ENCODE peak calls at places on chromosomes 6 and 20, in ten cellular contexts. L is T47D; T is substantia nigra; X is AG04449; G is RPMI7951; M is left kidney; H is GM12865; A is CD8-positive, alpha-beta T cell; C is left ventricle myocardium superior; E is A172. K is an unnamed sample.
A peak's percentile ranks its signal among the peaks of the same experiment; 100 is the strongest.

GRCh38 chr20:8254911-8255582 is 123.0 kb downstream of the PLCB1 start:
- DNase-seq in T (no peak), M (no peak), G (no peak), L (no peak), X (no peak), E (no peak), A (no peak), H (no peak), C (no peak), K (no peak)

GRCh38 chr6:54722328-54722727 is 124.2 kb upstream of the FAM83B start:
- DNase-seq in E (no peak), H (no peak), L (no peak), X (no peak), T (no peak), A (no peak), C (no peak), G (no peak), M (no peak), K (no peak)

GRCh38 chr20:19129976-19130612 is 82.3 kb upstream of the SLC24A3 start:
- DNase-seq in M (no peak), L (peak; percentile 74), X (no peak), E (no peak), T (no peak), A (no peak), G (no peak), C (no peak), H (no peak), K (no peak)

GRCh38 chr6:10720229-10720959 is 2.5 kb upstream of the TMEM14C start:
- DNase-seq in L (peak; percentile 22), M (peak; percentile 74), H (no peak), T (no peak), A (peak; percentile 58), E (no peak), G (no peak), C (peak; percentile 78), X (no peak), K (peak; percentile 84)

GRCh38 chr6:27911953-27912446 is at the start of gene OR2B2:
- DNase-seq in T (no peak), G (no peak), C (no peak), E (no peak), M (no peak), A (no peak), L (no peak), H (no peak), X (no peak), K (no peak)

GRCh38 chr6:164007881-164008280 is 593.4 kb downstream of the QKI start:
- DNase-seq in C (no peak), X (no peak), H (no peak), T (no peak), E (no peak), L (no peak), G (peak; percentile 38), A (no peak), M (no peak), K (no peak)

GRCh38 chr20:57066126-57066900 is 200.1 kb downstream of the BMP7 start:
- DNase-seq in E (peak; percentile 32), G (peak; percentile 87), A (no peak), M (peak; percentile 34), T (no peak), X (no peak), H (no peak), C (no peak), L (no peak), K (no peak)

GRCh38 chr20:46060301-46060881 is 29.4 kb downstream of the NCOA5 start:
- DNase-seq in X (no peak), H (peak; percentile 45), C (no peak), G (no peak), A (no peak), T (no peak), M (peak; percentile 8), E (peak; percentile 40), L (no peak), K (peak; percentile 89)

GRCh38 chr6:14159090-14159489 is 41.5 kb downstream of the CD83 start:
- DNase-seq in E (no peak), X (no peak), G (no peak), M (no peak), A (no peak), C (no peak), L (peak; percentile 33), H (no peak), T (no peak), K (no peak)

GRCh38 chr6:48826884-48827701 is 636.0 kb downstream of the MMUT start:
- DNase-seq in L (no peak), A (no peak), E (peak; percentile 99), C (no peak), T (no peak), M (no peak), H (peak; percentile 1), G (peak; percentile 99), X (peak; percentile 79), K (no peak)

GRCh38 chr6:86949776-86950175 is 12.4 kb downstream of the HTR1E start:
- DNase-seq in T (no peak), C (no peak), L (no peak), G (no peak), X (no peak), M (no peak), A (no peak), E (no peak), H (no peak), K (no peak)

GRCh38 chr6:92132446-92132845 is 1286.9 kb downstream of the EPHA7 start:
- DNase-seq in A (no peak), M (no peak), T (no peak), C (no peak), G (no peak), E (no peak), H (no peak), X (no peak), L (peak; percentile 64), K (peak; percentile 61)

GRCh38 chr6:132365319-132365907 is 35.9 kb downstream of the MOXD1 start:
- DNase-seq in M (peak; percentile 83), X (no peak), T (no peak), E (peak; percentile 62), A (no peak), G (peak; percentile 49), H (peak; percentile 79), L (no peak), C (no peak), K (no peak)

GRCh38 chr20:58911970-58912369 is 59.5 kb downstream of the GNAS start:
- DNase-seq in H (no peak), X (no peak), M (no peak), C (no peak), G (no peak), L (no peak), E (no peak), A (no peak), T (no peak), K (peak; percentile 33)

GRCh38 chr6:35392773-35393672 is 50.7 kb downstream of the PPARD start:
- DNase-seq in L (no peak), C (no peak), H (no peak), X (no peak), A (no peak), G (no peak), E (no peak), T (no peak), M (no peak), K (no peak)

GRCh38 chr6:166346449-166346848 is 4.1 kb upstream of the SFT2D1 start:
- DNase-seq in T (no peak), A (no peak), E (no peak), L (no peak), C (no peak), M (no peak), H (no peak), X (no peak), G (no peak), K (no peak)

GRCh38 chr20:54622338-54623280 is 147.2 kb downstream of the DOK5 start:
- DNase-seq in L (no peak), E (no peak), H (no peak), M (no peak), T (no peak), C (peak; percentile 40), A (no peak), G (no peak), X (peak; percentile 23), K (no peak)

K was measured in NB4.